ENCODE peak calls at places on chromosomes 3 and 15, in eight cellular contexts. K, F, T, A, N, X, V and Q are unnamed samples.

GRCh38 chr15:90667063-90667754 is 49.9 kb upstream of the BLM start:
- DNase-seq in K (no peak), X (no peak), A (no peak), N (no peak), F (no peak), T (no peak), V (no peak), Q (no peak)

GRCh38 chr15:35603298-35603697 is 57.3 kb upstream of the DPH6 start:
- DNase-seq in N (no peak), F (no peak), T (no peak), X (no peak), A (peak), V (peak), K (no peak), Q (no peak)

GRCh38 chr3:94612631-94613030 is 549.8 kb downstream of the NSUN3 start:
- DNase-seq in F (no peak), X (peak), K (no peak), N (no peak), V (no peak), T (no peak), A (no peak), Q (no peak)

GRCh38 chr3:115858995-115859807 is 235.9 kb downstream of the GAP43 start:
- DNase-seq in F (no peak), N (peak), T (no peak), A (no peak), X (no peak), V (no peak), K (no peak), Q (no peak)

GRCh38 chr3:14138878-14139659 is 14.2 kb downstream of the TMEM43 start:
- DNase-seq in V (no peak), N (no peak), F (no peak), X (no peak), T (no peak), A (no peak), K (no peak), Q (no peak)

GRCh38 chr3:179954226-179954870 is 82.4 kb downstream of the PEX5L start:
- DNase-seq in A (no peak), X (no peak), F (no peak), V (peak), T (no peak), N (no peak), K (no peak), Q (no peak)

GRCh38 chr3:29140706-29141105 is 140.2 kb upstream of the RBMS3 start:
- DNase-seq in K (no peak), N (no peak), F (no peak), X (no peak), T (no peak), V (no peak), A (peak), Q (no peak)

GRCh38 chr3:136862611-136862951 is 573 bp downstream of the NCK1 start:
- DNase-seq in K (peak), A (peak), X (peak), N (no peak), F (peak), T (no peak), V (peak), Q (peak)

GRCh38 chr3:38586546-38587520 is 62.7 kb downstream of the SCN5A start:
- DNase-seq in T (no peak), K (no peak), A (no peak), V (no peak), N (no peak), F (no peak), X (no peak), Q (no peak)

GRCh38 chr3:119529883-119530282 is 29.5 kb downstream of the CD80 start:
- DNase-seq in F (no peak), K (no peak), X (no peak), T (no peak), V (no peak), N (no peak), A (no peak), Q (no peak)

GRCh38 chr15:41561777-41562145 is 2.7 kb downstream of the TYRO3 start:
- DNase-seq in K (no peak), A (no peak), F (peak), X (no peak), V (no peak), T (no peak), N (peak), Q (no peak)

GRCh38 chr15:52735231-52736089 is 54.7 kb downstream of the ONECUT1 start:
- DNase-seq in V (peak), A (peak), T (peak), X (peak), K (peak), N (peak), F (no peak), Q (peak)

GRCh38 chr3:167575000-167575399 is 78.7 kb downstream of the WDR49 start:
- DNase-seq in X (no peak), T (no peak), N (peak), K (no peak), V (no peak), A (no peak), F (no peak), Q (no peak)

GRCh38 chr3:182384182-182384581 is 409.1 kb upstream of the ATP11B start:
- DNase-seq in N (no peak), V (no peak), F (no peak), T (no peak), K (no peak), X (no peak), A (no peak), Q (no peak)

GRCh38 chr15:19943515-19943914 is 598.1 kb downstream of the GOLGA6L6 start:
- DNase-seq in T (no peak), X (no peak), K (no peak), V (no peak), A (no peak), F (no peak), N (no peak), Q (no peak)

GRCh38 chr3:188584958-188585689 is 431.2 kb downstream of the LPP start:
- DNase-seq in A (peak), X (no peak), V (peak), T (no peak), K (no peak), N (no peak), F (no peak), Q (no peak)

GRCh38 chr3:64067510-64068346 is 44.4 kb upstream of the PSMD6 start:
- DNase-seq in V (no peak), A (no peak), T (no peak), K (no peak), N (no peak), X (peak), F (no peak), Q (no peak)

GRCh38 chr15:86101818-86102217 is 22.1 kb downstream of the AGBL1 start:
- DNase-seq in K (no peak), N (no peak), V (no peak), A (no peak), F (no peak), T (no peak), X (no peak), Q (no peak)

GRCh38 chr15:94235041-94235440 is 3.7 kb downstream of the MCTP2 start:
- DNase-seq in K (no peak), T (no peak), V (no peak), A (no peak), F (no peak), N (no peak), X (no peak), Q (no peak)

GRCh38 chr3:23319913-23320312 is 116.8 kb downstream of the UBE2E2 start:
- DNase-seq in K (no peak), V (no peak), F (no peak), X (no peak), A (no peak), T (no peak), N (no peak), Q (no peak)

GRCh38 chr15:64697911-64698369 is 77.4 kb downstream of the RBPMS2 start:
- DNase-seq in K (no peak), F (no peak), V (no peak), N (no peak), X (no peak), A (no peak), T (no peak), Q (no peak)

GRCh38 chr3:190586631-190587000 is 72.7 kb downstream of the IL1RAP start:
- DNase-seq in T (no peak), V (peak), F (no peak), N (no peak), K (peak), A (peak), X (no peak), Q (no peak)

GRCh38 chr3:180275176-180275575 is 238.4 kb upstream of the PEX5L start:
- DNase-seq in V (no peak), A (no peak), K (no peak), X (no peak), N (no peak), T (no peak), F (no peak), Q (no peak)

GRCh38 chr15:91445701-91446100 is 345.6 kb downstream of the SV2B start:
- DNase-seq in K (no peak), F (no peak), N (no peak), X (no peak), A (peak), T (no peak), V (no peak), Q (no peak)

GRCh38 chr3:62870321-62870720 is 4.9 kb downstream of the CADPS start:
- DNase-seq in F (no peak), A (peak), X (no peak), N (no peak), K (no peak), T (no peak), V (no peak), Q (no peak)

GRCh38 chr3:14475601-14476000 is 64.5 kb downstream of the GRIP2 start:
- DNase-seq in K (no peak), T (no peak), F (no peak), A (peak), V (no peak), X (no peak), N (no peak), Q (no peak)